ENCODE peak calls at places on chromosomes 11 and 22, in six cellular contexts. One of them, this sample, is unnamed.

GRCh38 chr11:41256060-41256459 is 203.4 kb downstream of the LRRC4C start:
- DNase-seq in lower leg skin: no peak
- DNase-seq in heart left ventricle: no peak
- DNase-seq in CD8-positive, alpha-beta T cell: no peak
- DNase-seq in foreskin fibroblast: no peak
- DNase-seq in cardiac fibroblast: no peak
- DNase-seq in this sample: no peak

GRCh38 chr22:46087816-46088277 is 62.5 kb upstream of the PPARA start:
- DNase-seq in lower leg skin: peak; percentile 98
- DNase-seq in heart left ventricle: peak; percentile 91
- DNase-seq in CD8-positive, alpha-beta T cell: no peak
- DNase-seq in foreskin fibroblast: peak; percentile 98
- DNase-seq in cardiac fibroblast: peak; percentile 95
- DNase-seq in this sample: peak; percentile 91

GRCh38 chr11:57427692-57428082 is 766 bp upstream of the SLC43A3 start:
- DNase-seq in lower leg skin: peak; percentile 96
- DNase-seq in heart left ventricle: peak; percentile 73
- DNase-seq in CD8-positive, alpha-beta T cell: no peak
- DNase-seq in foreskin fibroblast: peak; percentile 66
- DNase-seq in cardiac fibroblast: peak; percentile 94
- DNase-seq in this sample: no peak

GRCh38 chr11:95503047-95503446 is 272.0 kb upstream of the SESN3 start:
- DNase-seq in lower leg skin: no peak
- DNase-seq in heart left ventricle: no peak
- DNase-seq in CD8-positive, alpha-beta T cell: no peak
- DNase-seq in foreskin fibroblast: peak; percentile 82
- DNase-seq in cardiac fibroblast: peak; percentile 64
- DNase-seq in this sample: no peak

GRCh38 chr11:3014314-3014938 is 22.3 kb upstream of the NAP1L4 start:
- DNase-seq in lower leg skin: no peak
- DNase-seq in heart left ventricle: no peak
- DNase-seq in CD8-positive, alpha-beta T cell: peak; percentile 61
- DNase-seq in foreskin fibroblast: no peak
- DNase-seq in cardiac fibroblast: no peak
- DNase-seq in this sample: no peak

GRCh38 chr11:76659672-76660532 is 10.6 kb downstream of the LRRC32 start:
- DNase-seq in lower leg skin: peak; percentile 81
- DNase-seq in heart left ventricle: peak; percentile 30
- DNase-seq in CD8-positive, alpha-beta T cell: no peak
- DNase-seq in foreskin fibroblast: no peak
- DNase-seq in cardiac fibroblast: no peak
- DNase-seq in this sample: no peak

GRCh38 chr11:73585834-73586575 is 11.9 kb downstream of the FAM168A start:
- DNase-seq in lower leg skin: no peak
- DNase-seq in heart left ventricle: no peak
- DNase-seq in CD8-positive, alpha-beta T cell: no peak
- DNase-seq in foreskin fibroblast: peak; percentile 82
- DNase-seq in cardiac fibroblast: no peak
- DNase-seq in this sample: no peak

GRCh38 chr11:11993814-11994213 is 14.6 kb downstream of the DKK3 start:
- DNase-seq in lower leg skin: peak; percentile 61
- DNase-seq in heart left ventricle: peak; percentile 81
- DNase-seq in CD8-positive, alpha-beta T cell: no peak
- DNase-seq in foreskin fibroblast: peak; percentile 92
- DNase-seq in cardiac fibroblast: peak; percentile 69
- DNase-seq in this sample: no peak

GRCh38 chr22:30408388-30409101 is 11.7 kb downstream of the SEC14L2 start:
- DNase-seq in lower leg skin: no peak
- DNase-seq in heart left ventricle: no peak
- DNase-seq in CD8-positive, alpha-beta T cell: no peak
- DNase-seq in foreskin fibroblast: peak; percentile 86
- DNase-seq in cardiac fibroblast: no peak
- DNase-seq in this sample: no peak

GRCh38 chr11:27166130-27166529 is 125.5 kb downstream of the BBOX1 start:
- DNase-seq in lower leg skin: no peak
- DNase-seq in heart left ventricle: no peak
- DNase-seq in CD8-positive, alpha-beta T cell: no peak
- DNase-seq in foreskin fibroblast: no peak
- DNase-seq in cardiac fibroblast: no peak
- DNase-seq in this sample: no peak

GRCh38 chr11:62546244-62546936 is at the start of gene AHNAK:
- DNase-seq in lower leg skin: peak; percentile 97
- DNase-seq in heart left ventricle: peak; percentile 89
- DNase-seq in CD8-positive, alpha-beta T cell: no peak
- DNase-seq in foreskin fibroblast: peak; percentile 93
- DNase-seq in cardiac fibroblast: peak; percentile 75
- DNase-seq in this sample: peak; percentile 85

GRCh38 chr22:30167734-30168133 is 78.8 kb downstream of the LIF start:
- DNase-seq in lower leg skin: no peak
- DNase-seq in heart left ventricle: no peak
- DNase-seq in CD8-positive, alpha-beta T cell: no peak
- DNase-seq in foreskin fibroblast: no peak
- DNase-seq in cardiac fibroblast: no peak
- DNase-seq in this sample: no peak

GRCh38 chr11:57792870-57793269 is 31.3 kb downstream of the CTNND1 start:
- DNase-seq in lower leg skin: no peak
- DNase-seq in heart left ventricle: no peak
- DNase-seq in CD8-positive, alpha-beta T cell: no peak
- DNase-seq in foreskin fibroblast: peak; percentile 26
- DNase-seq in cardiac fibroblast: no peak
- DNase-seq in this sample: no peak

GRCh38 chr11:47778878-47779483 is 11.8 kb upstream of the FNBP4 start:
- DNase-seq in lower leg skin: no peak
- DNase-seq in heart left ventricle: no peak
- DNase-seq in CD8-positive, alpha-beta T cell: no peak
- DNase-seq in foreskin fibroblast: no peak
- DNase-seq in cardiac fibroblast: no peak
- DNase-seq in this sample: no peak

GRCh38 chr11:93329936-93330445 is 551 bp upstream of the DEUP1 start:
- DNase-seq in lower leg skin: no peak
- DNase-seq in heart left ventricle: no peak
- DNase-seq in CD8-positive, alpha-beta T cell: no peak
- DNase-seq in foreskin fibroblast: peak; percentile 6
- DNase-seq in cardiac fibroblast: no peak
- DNase-seq in this sample: peak; percentile 59
- H3K4me3 ChIP-seq in lower leg skin: no peak overlapping the region
- H3K4me3 ChIP-seq in heart left ventricle: peak overlapping the region; percentile 54
- H3K4me3 ChIP-seq in CD8-positive, alpha-beta T cell: no peak overlapping the region
- H3K4me3 ChIP-seq in foreskin fibroblast: no peak overlapping the region
- H3K4me3 ChIP-seq in cardiac fibroblast: no peak overlapping the region
- H3K4me3 ChIP-seq in this sample: peak overlapping the region; percentile 51

GRCh38 chr22:39928556-39929401 is 27.9 kb downstream of the GRAP2 start:
- DNase-seq in lower leg skin: no peak
- DNase-seq in heart left ventricle: no peak
- DNase-seq in CD8-positive, alpha-beta T cell: no peak
- DNase-seq in foreskin fibroblast: no peak
- DNase-seq in cardiac fibroblast: no peak
- DNase-seq in this sample: no peak

GRCh38 chr22:39925273-39925672 is 24.4 kb downstream of the GRAP2 start:
- DNase-seq in lower leg skin: no peak
- DNase-seq in heart left ventricle: no peak
- DNase-seq in CD8-positive, alpha-beta T cell: no peak
- DNase-seq in foreskin fibroblast: no peak
- DNase-seq in cardiac fibroblast: no peak
- DNase-seq in this sample: no peak

GRCh38 chr22:39924286-39924685 is 23.4 kb downstream of the GRAP2 start:
- DNase-seq in lower leg skin: no peak
- DNase-seq in heart left ventricle: no peak
- DNase-seq in CD8-positive, alpha-beta T cell: no peak
- DNase-seq in foreskin fibroblast: no peak
- DNase-seq in cardiac fibroblast: no peak
- DNase-seq in this sample: no peak

GRCh38 chr22:39926175-39927152 is 25.6 kb downstream of the GRAP2 start:
- DNase-seq in lower leg skin: no peak
- DNase-seq in heart left ventricle: no peak
- DNase-seq in CD8-positive, alpha-beta T cell: no peak
- DNase-seq in foreskin fibroblast: no peak
- DNase-seq in cardiac fibroblast: no peak
- DNase-seq in this sample: no peak

GRCh38 chr22:39927544-39927943 is 26.7 kb downstream of the GRAP2 start:
- DNase-seq in lower leg skin: no peak
- DNase-seq in heart left ventricle: no peak
- DNase-seq in CD8-positive, alpha-beta T cell: no peak
- DNase-seq in foreskin fibroblast: no peak
- DNase-seq in cardiac fibroblast: no peak
- DNase-seq in this sample: no peak
- TF ChIP-seq CTCF in lower leg skin: no peak
- TF ChIP-seq CTCF in heart left ventricle: no peak
- TF ChIP-seq CTCF in CD8-positive, alpha-beta T cell: peak; percentile 20
- TF ChIP-seq CTCF in foreskin fibroblast: no peak
- TF ChIP-seq CTCF in cardiac fibroblast: no peak
- TF ChIP-seq CTCF in this sample: no peak

DNA sequence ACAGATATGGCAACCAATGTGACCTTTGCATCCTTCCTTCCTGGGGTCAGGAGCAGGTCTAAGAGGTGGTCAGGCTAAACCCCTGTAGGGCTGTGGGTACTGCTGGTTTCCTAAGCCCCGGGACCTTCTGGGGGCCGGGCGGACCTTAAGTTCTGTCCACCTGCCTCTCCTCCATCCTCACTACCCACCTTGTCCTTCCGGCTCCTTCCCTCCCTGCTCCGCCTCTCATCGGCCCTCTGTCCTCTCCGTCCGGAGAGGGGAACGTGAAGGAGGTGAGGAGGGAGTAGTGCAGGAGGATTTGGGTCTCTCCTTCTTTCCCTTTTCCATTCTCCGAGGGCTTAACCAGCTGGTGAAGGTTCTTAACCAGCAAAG is 28.3 kb upstream of the PARVB start:
- DNase-seq in lower leg skin: no peak
- DNase-seq in heart left ventricle: no peak
- DNase-seq in CD8-positive, alpha-beta T cell: no peak
- DNase-seq in foreskin fibroblast: no peak
- DNase-seq in cardiac fibroblast: no peak
- DNase-seq in this sample: no peak
- H3K4me3 ChIP-seq in lower leg skin: no peak overlapping the region
- H3K4me3 ChIP-seq in heart left ventricle: peak overlapping the region; percentile 21
- H3K4me3 ChIP-seq in CD8-positive, alpha-beta T cell: peak overlapping the region; percentile 67
- H3K4me3 ChIP-seq in foreskin fibroblast: no peak overlapping the region
- H3K4me3 ChIP-seq in cardiac fibroblast: no peak overlapping the region
- H3K4me3 ChIP-seq in this sample: no peak overlapping the region

DNA sequence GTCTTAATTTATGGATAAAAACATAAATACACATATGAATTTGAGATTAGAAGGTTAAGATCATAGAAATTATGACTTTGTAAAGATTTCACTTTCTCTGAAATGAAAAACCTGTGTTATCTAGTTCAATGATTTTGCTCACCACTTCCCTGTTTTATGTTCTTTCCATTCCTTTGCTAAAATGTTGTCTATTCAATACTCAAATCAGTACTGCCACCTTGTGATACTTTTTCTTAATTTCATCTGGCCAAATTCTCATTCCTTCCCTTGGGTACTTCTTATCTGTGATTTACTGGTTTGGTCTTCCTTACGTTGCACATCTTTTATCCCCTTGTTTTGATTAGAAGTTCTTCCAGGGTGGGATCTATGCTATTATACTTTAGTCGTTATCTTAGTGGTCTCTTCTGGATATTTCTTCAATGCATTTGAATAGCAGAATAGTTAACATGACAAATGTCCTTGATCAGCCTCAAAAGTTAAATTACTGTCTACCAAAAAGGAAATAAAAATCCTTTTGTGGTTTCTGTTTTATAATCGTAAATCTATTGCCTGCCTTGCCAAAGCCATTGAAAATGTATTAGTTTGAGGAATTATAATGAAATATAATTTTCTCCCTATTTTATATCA is 197.0 kb downstream of the PGR start:
- DNase-seq in lower leg skin: no peak
- DNase-seq in heart left ventricle: no peak
- DNase-seq in CD8-positive, alpha-beta T cell: no peak
- DNase-seq in foreskin fibroblast: peak; percentile 55
- DNase-seq in cardiac fibroblast: peak; percentile 58
- DNase-seq in this sample: no peak
- TF ChIP-seq CTCF in lower leg skin: no peak
- TF ChIP-seq CTCF in heart left ventricle: peak; percentile 58
- TF ChIP-seq CTCF in CD8-positive, alpha-beta T cell: no peak
- TF ChIP-seq CTCF in foreskin fibroblast: peak; percentile 34
- TF ChIP-seq CTCF in cardiac fibroblast: peak; percentile 42
- TF ChIP-seq CTCF in this sample: no peak

GRCh38 chr22:49308300-49308699 is 519.4 kb downstream of the BRD1 start:
- DNase-seq in lower leg skin: peak; percentile 29
- DNase-seq in heart left ventricle: peak; percentile 7
- DNase-seq in CD8-positive, alpha-beta T cell: no peak
- DNase-seq in foreskin fibroblast: no peak
- DNase-seq in cardiac fibroblast: no peak
- DNase-seq in this sample: no peak

GRCh38 chr22:49306632-49306975 is 521.1 kb downstream of the BRD1 start:
- DNase-seq in lower leg skin: no peak
- DNase-seq in heart left ventricle: no peak
- DNase-seq in CD8-positive, alpha-beta T cell: no peak
- DNase-seq in foreskin fibroblast: no peak
- DNase-seq in cardiac fibroblast: no peak
- DNase-seq in this sample: peak; percentile 1

GRCh38 chr22:49307870-49308269 is 519.8 kb downstream of the BRD1 start:
- DNase-seq in lower leg skin: peak; percentile 82
- DNase-seq in heart left ventricle: peak; percentile 8
- DNase-seq in CD8-positive, alpha-beta T cell: no peak
- DNase-seq in foreskin fibroblast: no peak
- DNase-seq in cardiac fibroblast: no peak
- DNase-seq in this sample: no peak

GRCh38 chr22:49305966-49306631 is 521.6 kb downstream of the BRD1 start:
- DNase-seq in lower leg skin: peak; percentile 72
- DNase-seq in heart left ventricle: no peak
- DNase-seq in CD8-positive, alpha-beta T cell: no peak
- DNase-seq in foreskin fibroblast: no peak
- DNase-seq in cardiac fibroblast: no peak
- DNase-seq in this sample: no peak

GRCh38 chr22:49307071-49307830 is 520.4 kb downstream of the BRD1 start:
- DNase-seq in lower leg skin: peak; percentile 60
- DNase-seq in heart left ventricle: no peak
- DNase-seq in CD8-positive, alpha-beta T cell: no peak
- DNase-seq in foreskin fibroblast: no peak
- DNase-seq in cardiac fibroblast: no peak
- DNase-seq in this sample: no peak
- H3K4me3 ChIP-seq in lower leg skin: no peak overlapping the region
- H3K4me3 ChIP-seq in heart left ventricle: no peak overlapping the region
- H3K4me3 ChIP-seq in CD8-positive, alpha-beta T cell: no peak overlapping the region
- H3K4me3 ChIP-seq in foreskin fibroblast: no peak overlapping the region
- H3K4me3 ChIP-seq in cardiac fibroblast: no peak overlapping the region
- H3K4me3 ChIP-seq in this sample: no peak overlapping the region

GRCh38 chr22:37661160-37661924 is 2.8 kb downstream of the PDXP start:
- DNase-seq in lower leg skin: no peak
- DNase-seq in heart left ventricle: no peak
- DNase-seq in CD8-positive, alpha-beta T cell: no peak
- DNase-seq in foreskin fibroblast: peak; percentile 79
- DNase-seq in cardiac fibroblast: peak; percentile 70
- DNase-seq in this sample: no peak
- TF ChIP-seq CTCF in lower leg skin: no peak
- TF ChIP-seq CTCF in heart left ventricle: peak; percentile 53
- TF ChIP-seq CTCF in CD8-positive, alpha-beta T cell: peak; percentile 25
- TF ChIP-seq CTCF in foreskin fibroblast: peak; percentile 63
- TF ChIP-seq CTCF in cardiac fibroblast: peak; percentile 49
- TF ChIP-seq CTCF in this sample: no peak

This sample was measured in pancreas.